ENCODE peak calls at places on chromosomes 3 and 15, in six cellular contexts. U is WERI-Rb-1, L is heart left ventricle, I is H9, J is IMR-90, Z is HFF-Myc. K is an unnamed sample.

GRCh38 chr3:14358426-14359211 is 43.8 kb upstream of the SLC6A6 start:
- DNase-seq in U (no peak), Z (peak), J (peak), I (no peak), L (peak), K (peak)

GRCh38 chr3:69283496-69283895 is 102.4 kb downstream of the FRMD4B start:
- DNase-seq in Z (no peak), U (no peak), L (no peak), I (no peak), J (no peak), K (no peak)

GRCh38 chr15:36407647-36408046 is 171.8 kb upstream of the CDIN1 start:
- DNase-seq in Z (peak), U (no peak), L (no peak), J (peak), I (no peak), K (no peak)

GRCh38 chr3:55159711-55160110 is 231.9 kb upstream of the LRTM1 start:
- DNase-seq in I (no peak), U (no peak), Z (no peak), L (no peak), J (no peak), K (no peak)

GRCh38 chr3:23277688-23278087 is 74.6 kb downstream of the UBE2E2 start:
- DNase-seq in J (no peak), Z (no peak), U (no peak), I (no peak), L (no peak), K (no peak)

GRCh38 chr3:168991813-168992212 is 671.7 kb downstream of the MECOM start:
- DNase-seq in J (peak), I (no peak), Z (no peak), U (no peak), L (no peak), K (no peak)

GRCh38 chr3:161401389-161401788 is 30.1 kb upstream of the SPTSSB start:
- DNase-seq in J (no peak), I (no peak), L (no peak), U (no peak), Z (peak), K (no peak)

GRCh38 chr3:54862526-54862925 is 65.3 kb downstream of the LRTM1 start:
- DNase-seq in I (no peak), L (no peak), Z (no peak), U (no peak), J (no peak), K (no peak)

GRCh38 chr3:43632269-43632733 is 10.5 kb upstream of the ANO10 start:
- DNase-seq in U (no peak), J (peak), I (no peak), Z (peak), L (no peak), K (no peak)

GRCh38 chr3:128493221-128494151 is 485 bp upstream of the GATA2 start:
- DNase-seq in I (peak), U (no peak), L (no peak), J (no peak), Z (no peak), K (no peak)

GRCh38 chr3:170560717-170561382 is 25.0 kb downstream of the SLC7A14 start:
- DNase-seq in J (no peak), U (no peak), L (no peak), Z (no peak), I (no peak), K (no peak)

GRCh38 chr15:30990451-30991300 is 752 bp downstream of the MTMR10 start:
- DNase-seq in I (no peak), U (no peak), L (no peak), Z (no peak), J (peak), K (no peak)

GRCh38 chr3:28637742-28638141 is 289.1 kb upstream of the AZI2 start:
- DNase-seq in Z (no peak), J (no peak), I (no peak), U (no peak), L (no peak), K (no peak)

GRCh38 chr15:97189152-97189551 is 771.4 kb upstream of the ARRDC4 start:
- DNase-seq in J (no peak), U (no peak), Z (no peak), L (no peak), I (no peak), K (no peak)

GRCh38 chr15:53758412-53758811 is 1.1 kb downstream of the WDR72 start:
- DNase-seq in I (no peak), L (no peak), U (no peak), Z (no peak), J (no peak), K (no peak)

GRCh38 chr15:33107950-33108349 is 86.6 kb downstream of the FMN1 start:
- DNase-seq in L (no peak), U (no peak), I (no peak), J (peak), Z (no peak), K (no peak)

GRCh38 chr15:86347245-86347644 is 267.6 kb downstream of the AGBL1 start:
- DNase-seq in J (no peak), L (no peak), U (no peak), Z (no peak), I (no peak), K (no peak)

GRCh38 chr15:96448923-96449322 is 118.4 kb downstream of the NR2F2 start:
- DNase-seq in J (no peak), U (no peak), L (no peak), I (no peak), Z (no peak), K (no peak)

GRCh38 chr3:138724433-138724832 is 110.3 kb downstream of the PIK3CB start:
- DNase-seq in I (no peak), U (no peak), Z (no peak), J (no peak), L (no peak), K (no peak)

GRCh38 chr15:66619152-66619903 is 53.5 kb upstream of the LCTL start:
- DNase-seq in Z (peak), U (peak), I (peak), L (peak), J (peak), K (peak)

GRCh38 chr15:78492841-78493240 is 14.5 kb upstream of the HYKK start:
- DNase-seq in U (no peak), I (no peak), L (no peak), Z (no peak), J (peak), K (no peak)

GRCh38 chr15:82196353-82196752 is 66.2 kb downstream of the EFL1 start:
- DNase-seq in Z (no peak), L (no peak), I (no peak), U (no peak), J (no peak), K (no peak)

GRCh38 chr15:77064539-77065308 is 6.2 kb downstream of the TSPAN3 start:
- DNase-seq in J (peak), U (no peak), I (no peak), L (no peak), Z (no peak), K (no peak)

GRCh38 chr3:61872077-61872706 is 310.8 kb downstream of the PTPRG start:
- DNase-seq in I (peak), J (no peak), Z (no peak), U (no peak), L (no peak), K (no peak)

GRCh38 chr3:120111898-120112297 is 17.7 kb upstream of the GSK3B start:
- DNase-seq in L (no peak), I (no peak), J (no peak), Z (no peak), U (no peak), K (no peak)

GRCh38 chr3:11045536-11045935 is 53.0 kb downstream of the SLC6A1 start:
- DNase-seq in Z (no peak), I (no peak), J (no peak), L (no peak), U (no peak), K (no peak)

GRCh38 chr3:66372681-66373350 is 128.0 kb downstream of the LRIG1 start:
- DNase-seq in U (peak), Z (no peak), J (peak), I (peak), L (peak), K (peak)

DNA sequence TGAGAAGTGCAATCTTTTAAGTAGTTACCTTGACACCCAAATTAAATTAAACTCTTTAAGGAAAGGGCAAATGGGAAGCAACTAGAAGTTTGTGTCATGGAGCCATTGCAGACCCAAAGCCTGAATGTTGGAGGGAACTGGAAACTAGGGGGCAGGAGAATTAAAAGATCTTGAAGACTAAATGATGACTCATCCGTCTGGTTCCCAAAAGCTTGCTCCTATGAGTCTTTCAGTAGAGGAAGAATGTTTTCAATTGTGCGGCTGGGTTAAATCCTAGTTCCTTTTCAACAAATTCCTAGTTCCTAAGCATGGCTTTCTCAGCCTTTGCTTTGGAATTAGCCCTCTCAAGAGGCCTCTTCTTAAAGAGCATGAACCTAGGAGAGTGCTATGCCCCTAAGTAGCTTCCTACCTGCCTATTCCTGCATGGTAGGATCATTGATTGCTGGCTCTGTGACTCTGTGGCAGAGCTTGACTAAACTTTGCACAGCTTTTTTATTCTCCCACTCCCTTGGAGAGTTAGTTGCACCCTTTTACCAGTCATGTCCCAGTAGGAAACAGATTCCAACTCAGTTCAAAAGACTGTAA is 17.7 kb downstream of the CLEC3B start:
- DNase-seq in I (no peak), Z (peak), J (peak), L (no peak), U (no peak), K (no peak)
- TF ChIP-seq CTCF in I (no peak), Z (peak), J (peak), L (no peak), U (no peak), K (no peak)

GRCh38 chr3:98799479-98799878 is 36.3 kb downstream of the ST3GAL6 start:
- DNase-seq in U (no peak), J (no peak), I (no peak), Z (no peak), L (no peak), K (no peak)

GRCh38 chr3:98801042-98801747 is 38.1 kb downstream of the ST3GAL6 start:
- DNase-seq in L (no peak), U (no peak), J (no peak), I (no peak), Z (no peak), K (no peak)

GRCh38 chr3:98800401-98800800 is 37.3 kb downstream of the ST3GAL6 start:
- DNase-seq in I (no peak), L (no peak), J (no peak), U (no peak), Z (no peak), K (no peak)

GRCh38 chr3:98797905-98798304 is 34.8 kb downstream of the ST3GAL6 start:
- DNase-seq in Z (no peak), L (no peak), U (no peak), I (no peak), J (no peak), K (no peak)

DNA sequence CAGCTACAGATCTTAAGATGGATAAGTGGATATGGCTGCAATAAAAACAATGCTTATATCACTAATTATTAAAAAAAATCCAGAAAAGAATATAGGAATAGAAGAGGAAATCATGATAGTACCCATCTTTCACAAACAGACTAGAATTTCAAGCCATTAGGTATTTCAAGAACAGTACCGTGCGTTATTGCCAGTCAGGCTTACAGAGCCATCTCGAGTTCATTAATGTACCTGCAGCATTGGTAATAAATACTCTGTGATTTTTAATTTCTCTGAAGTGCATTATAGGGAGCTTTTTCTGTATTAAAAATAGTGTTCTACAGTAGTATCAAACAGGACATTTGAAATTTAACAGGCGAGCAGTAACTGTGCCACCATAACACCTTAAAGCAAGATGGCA is 35.7 kb downstream of the ST3GAL6 start:
- DNase-seq in U (no peak), J (no peak), L (no peak), I (no peak), Z (no peak), K (no peak)
- TF ChIP-seq CTCF in U (no peak), J (no peak), L (peak), I (no peak), Z (no peak), K (no peak)

DNA sequence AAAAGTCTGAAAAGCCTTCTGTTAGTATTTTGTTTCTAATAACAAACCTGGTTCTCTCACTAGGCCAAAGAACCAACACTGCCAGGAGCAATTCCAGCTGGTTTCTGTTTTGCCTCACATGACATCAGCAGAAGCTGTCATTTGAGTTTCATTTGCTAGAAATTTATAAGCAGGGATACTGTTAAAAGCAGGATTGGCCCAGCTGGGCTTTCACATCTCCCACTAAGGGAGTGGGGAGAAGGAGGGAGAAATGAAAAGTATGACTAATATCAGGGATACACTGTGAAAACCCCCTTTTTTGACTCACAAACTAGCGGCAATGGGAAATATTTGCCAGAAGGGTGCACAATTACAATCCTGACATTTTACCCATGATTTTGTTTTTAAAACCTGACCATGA is 5.3 kb downstream of the CCDC80 start:
- DNase-seq in J (peak), U (no peak), L (no peak), I (no peak), Z (no peak), K (no peak)
- TF ChIP-seq CTCF in J (peak), U (no peak), L (no peak), I (no peak), Z (no peak), K (no peak)

DNA sequence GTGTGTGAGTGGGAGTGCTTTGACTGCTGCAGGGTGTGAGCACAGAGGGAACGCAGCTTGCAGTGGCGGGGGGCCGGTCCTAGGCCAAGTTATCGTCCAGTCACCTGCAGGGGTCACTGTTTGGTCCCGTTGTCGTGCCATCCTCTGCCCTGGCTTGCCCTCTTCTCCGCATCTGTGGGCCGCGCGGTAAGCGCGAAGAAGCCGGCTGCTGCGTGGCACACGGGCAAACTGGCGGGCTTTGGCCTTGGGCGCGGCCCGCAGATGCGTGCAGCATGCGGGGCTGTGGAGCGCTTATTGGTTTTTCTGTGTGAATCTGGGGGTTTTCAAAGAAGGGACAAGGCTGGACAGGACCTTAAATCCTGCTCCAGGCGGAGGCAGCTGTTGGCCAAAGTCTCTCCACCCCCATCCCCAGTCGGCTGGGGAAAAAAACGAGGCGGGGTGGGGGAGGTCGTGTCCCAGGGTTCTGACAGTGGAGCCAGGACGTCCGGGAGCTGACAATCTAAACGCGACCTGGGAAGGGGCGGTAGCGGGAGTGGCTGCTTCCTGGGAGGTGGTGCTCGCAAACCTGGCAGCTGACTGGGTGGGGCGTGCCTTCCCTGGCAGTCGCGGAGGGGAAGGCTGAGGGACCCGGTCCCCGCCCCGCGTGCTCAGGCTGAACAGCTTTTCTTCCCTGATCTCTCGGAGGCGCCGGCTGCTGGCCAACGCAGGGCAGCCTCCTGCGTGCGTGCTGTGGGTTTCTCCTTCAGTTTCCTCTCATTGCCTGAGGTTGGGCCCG is 39.7 kb upstream of the VEPH1 start:
- DNase-seq in L (peak), U (peak), I (peak), Z (no peak), J (peak), K (peak)
- TF ChIP-seq CTCF in L (peak), U (peak), I (peak), Z (peak), J (peak), K (no peak)

GRCh38 chr3:56711344-56711743 is 28.3 kb upstream of the TASOR start:
- DNase-seq in I (no peak), L (no peak), J (no peak), U (no peak), Z (no peak), K (no peak)
- TF ChIP-seq CTCF in I (no peak), L (no peak), J (no peak), U (no peak), Z (no peak), K (no peak)

GRCh38 chr15:98648654-98649537 is 557 bp downstream of the IGF1R start:
- DNase-seq in I (no peak), L (peak), J (peak), Z (no peak), U (peak), K (peak)
- TF ChIP-seq CTCF in I (no peak), L (peak), J (no peak), Z (no peak), U (peak), K (no peak)